ENCODE peak calls at places on chromosomes 2 and 18, in four cellular contexts. T, J, B and K are unnamed samples.

GRCh38 chr2:240170354-240170735 is 29.9 kb upstream of the OTOS start:
- DNase-seq in T (peak), J (no peak), B (no peak), K (no peak)

GRCh38 chr2:74959106-74959751 is 786 bp downstream of the POLE4 start:
- DNase-seq in T (no peak), J (no peak), B (no peak), K (no peak)

GRCh38 chr2:145108385-145108784 is 588.5 kb upstream of the ZEB2 start:
- DNase-seq in T (no peak), J (no peak), B (no peak), K (no peak)

GRCh38 chr18:58842978-58843661 is 21.6 kb upstream of the ZNF532 start:
- DNase-seq in T (no peak), J (no peak), B (no peak), K (no peak)

GRCh38 chr2:127407091-127407490 is 11.1 kb upstream of the PROC start:
- DNase-seq in T (no peak), J (no peak), B (no peak), K (no peak)

GRCh38 chr18:36158261-36158867 is 28.7 kb downstream of the ELP2 start:
- DNase-seq in T (no peak), J (no peak), B (no peak), K (no peak)

GRCh38 chr18:65235966-65236634 is 514.7 kb upstream of the CDH7 start:
- DNase-seq in T (no peak), J (no peak), B (no peak), K (no peak)

GRCh38 chr2:211033765-211034164 is 477.4 kb downstream of the CPS1 start:
- DNase-seq in T (no peak), J (no peak), B (no peak), K (no peak)

GRCh38 chr2:82330104-82330503 is 2025.6 kb upstream of the LRRTM1 start:
- DNase-seq in T (no peak), J (no peak), B (no peak), K (no peak)

GRCh38 chr2:181790716-181791649 is 100.5 kb upstream of the ITPRID2 start:
- DNase-seq in T (no peak), J (no peak), B (peak), K (no peak)

GRCh38 chr2:205776139-205776538 is 93.8 kb downstream of the NRP2 start:
- DNase-seq in T (peak), J (peak), B (no peak), K (peak)

GRCh38 chr2:223725494-223725893 is 111.9 kb downstream of the AP1S3 start:
- DNase-seq in T (peak), J (no peak), B (no peak), K (peak)

GRCh38 chr2:56741601-56742102 is 557.9 kb downstream of the CCDC85A start:
- DNase-seq in T (no peak), J (no peak), B (no peak), K (no peak)

GRCh38 chr2:64404743-64405142 is 49.2 kb upstream of the LGALSL start:
- DNase-seq in T (peak), J (no peak), B (no peak), K (no peak)

GRCh38 chr2:217903859-217904613 is 98.8 kb downstream of the TNS1 start:
- DNase-seq in T (no peak), J (no peak), B (no peak), K (no peak)

GRCh38 chr2:30141136-30141535 is 5.7 kb upstream of the YPEL5 start:
- DNase-seq in T (no peak), J (no peak), B (no peak), K (no peak)

GRCh38 chr2:127884436-127884835 is 1.3 kb downstream of the AMMECR1L start:
- DNase-seq in T (no peak), J (no peak), B (no peak), K (no peak)

GRCh38 chr2:160510617-160511016 is 17.0 kb upstream of the RBMS1 start:
- DNase-seq in T (no peak), J (no peak), B (no peak), K (no peak)

GRCh38 chr2:4354678-4355077 is 651.3 kb downstream of the DCDC2C start:
- DNase-seq in T (peak), J (peak), B (no peak), K (peak)

GRCh38 chr2:100422320-100422719 is 4.9 kb upstream of the CHST10 start:
- DNase-seq in T (peak), J (no peak), B (no peak), K (no peak)

GRCh38 chr2:163553601-163554000 is 182.2 kb downstream of the FIGN start:
- DNase-seq in T (no peak), J (no peak), B (no peak), K (no peak)

GRCh38 chr2:160582481-160583161 is 89.0 kb upstream of the RBMS1 start:
- DNase-seq in T (no peak), J (no peak), B (no peak), K (no peak)

GRCh38 chr2:134468093-134468640 is 214.3 kb downstream of the MGAT5 start:
- DNase-seq in T (no peak), J (no peak), B (no peak), K (no peak)

GRCh38 chr2:85995648-85996529 is 107.1 kb upstream of the ST3GAL5 start:
- DNase-seq in T (no peak), J (no peak), B (no peak), K (no peak)

GRCh38 chr2:96109931-96110511 is 6.3 kb downstream of the ADRA2B start:
- DNase-seq in T (no peak), J (no peak), B (no peak), K (no peak)

GRCh38 chr2:47069628-47070154 is 85.4 kb downstream of the STPG4 start:
- DNase-seq in T (no peak), J (no peak), B (no peak), K (no peak)

GRCh38 chr2:239245107-239245506 is 155.7 kb downstream of the HDAC4 start:
- DNase-seq in T (no peak), J (no peak), B (no peak), K (no peak)

GRCh38 chr2:9099341-9099751 is 95.9 kb upstream of the MBOAT2 start:
- DNase-seq in T (no peak), J (peak), B (peak), K (no peak)

GRCh38 chr2:230693411-230693810 is 19.2 kb upstream of the CAB39 start:
- DNase-seq in T (no peak), J (no peak), B (no peak), K (no peak)

GRCh38 chr2:179954026-179954425 is 53.1 kb downstream of the CWC22 start:
- DNase-seq in T (no peak), J (no peak), B (no peak), K (no peak)

GRCh38 chr2:213164263-213164662 is 12.9 kb upstream of the IKZF2 start:
- DNase-seq in T (no peak), J (no peak), B (no peak), K (no peak)

GRCh38 chr2:74002515-74003391 is 18.0 kb downstream of the TET3 start:
- DNase-seq in T (peak), J (peak), B (no peak), K (no peak)

GRCh38 chr2:201900362-201900761 is 94.0 kb downstream of the CDK15 start:
- DNase-seq in T (no peak), J (no peak), B (no peak), K (no peak)

GRCh38 chr18:11320981-11321380 is 171.6 kb upstream of the PIEZO2 start:
- DNase-seq in T (no peak), J (no peak), B (no peak), K (no peak)

GRCh38 chr2:65393743-65394422 is 38.5 kb downstream of the SPRED2 start:
- DNase-seq in T (no peak), J (no peak), B (no peak), K (no peak)

GRCh38 chr2:171432969-171433762 is 624 bp downstream of the METTL8 start:
- DNase-seq in T (peak), J (peak), B (no peak), K (peak)

GRCh38 chr2:68750592-68751396 is 16.2 kb downstream of the ARHGAP25 start:
- DNase-seq in T (no peak), J (no peak), B (no peak), K (no peak)
- TF ChIP-seq SPI1 in T (no peak), J (no peak), B (no peak), K (no peak)

GRCh38 chr18:3596324-3597158 is 146.6 kb downstream of the TGIF1 start:
- DNase-seq in T (peak), J (no peak), B (no peak), K (no peak)
- TF ChIP-seq SPI1 in T (no peak), J (no peak), B (no peak), K (no peak)

DNA sequence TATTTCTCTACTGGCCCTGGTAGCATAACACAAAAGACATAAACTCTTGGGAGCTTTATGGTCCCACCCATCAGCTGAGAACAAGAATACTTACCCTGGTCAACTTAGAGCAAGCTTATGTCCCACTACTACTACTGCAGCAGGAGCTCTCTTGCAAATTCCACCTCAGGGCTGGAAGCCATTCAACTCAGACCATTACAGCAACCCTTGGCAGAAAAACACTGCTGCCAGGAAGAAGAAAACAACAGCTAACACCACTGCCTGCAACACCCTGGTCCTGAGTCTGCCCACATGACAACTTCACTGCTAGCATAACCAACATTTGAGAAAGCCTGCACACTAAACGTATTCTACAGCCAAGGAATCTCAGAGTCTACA is 28.2 kb downstream of the SULT1C2 start:
- DNase-seq in T (no peak), J (no peak), B (no peak), K (no peak)
- TF ChIP-seq SPI1 in T (no peak), J (no peak), B (no peak), K (no peak)

GRCh38 chr18:47251289-47252120 is at the start of gene SKOR2:
- DNase-seq in T (no peak), J (no peak), B (no peak), K (no peak)
- TF ChIP-seq SPI1 in T (no peak), J (no peak), B (no peak), K (no peak)

DNA sequence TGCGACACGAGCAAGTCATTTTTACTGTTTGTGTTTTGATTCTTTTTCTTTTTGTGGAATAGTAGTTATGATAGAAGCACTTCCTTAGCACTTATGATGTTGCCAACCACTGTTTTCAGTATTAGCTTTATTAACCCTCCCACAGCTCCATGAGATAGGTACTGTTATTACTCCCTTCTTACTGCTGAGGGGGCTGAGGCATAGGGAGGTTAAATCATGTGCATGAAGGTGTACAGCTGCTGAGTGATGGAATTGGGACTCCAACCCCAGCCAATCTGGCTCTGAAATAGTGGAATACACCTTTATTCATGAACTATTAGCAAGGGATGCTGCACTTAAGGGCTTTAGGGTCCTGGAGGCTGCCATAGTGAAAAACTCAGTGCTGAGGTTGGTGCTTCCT is 19.2 kb downstream of the SMARCAL1 start:
- DNase-seq in T (no peak), J (no peak), B (no peak), K (no peak)
- TF ChIP-seq SPI1 in T (no peak), J (peak), B (no peak), K (no peak)

DNA sequence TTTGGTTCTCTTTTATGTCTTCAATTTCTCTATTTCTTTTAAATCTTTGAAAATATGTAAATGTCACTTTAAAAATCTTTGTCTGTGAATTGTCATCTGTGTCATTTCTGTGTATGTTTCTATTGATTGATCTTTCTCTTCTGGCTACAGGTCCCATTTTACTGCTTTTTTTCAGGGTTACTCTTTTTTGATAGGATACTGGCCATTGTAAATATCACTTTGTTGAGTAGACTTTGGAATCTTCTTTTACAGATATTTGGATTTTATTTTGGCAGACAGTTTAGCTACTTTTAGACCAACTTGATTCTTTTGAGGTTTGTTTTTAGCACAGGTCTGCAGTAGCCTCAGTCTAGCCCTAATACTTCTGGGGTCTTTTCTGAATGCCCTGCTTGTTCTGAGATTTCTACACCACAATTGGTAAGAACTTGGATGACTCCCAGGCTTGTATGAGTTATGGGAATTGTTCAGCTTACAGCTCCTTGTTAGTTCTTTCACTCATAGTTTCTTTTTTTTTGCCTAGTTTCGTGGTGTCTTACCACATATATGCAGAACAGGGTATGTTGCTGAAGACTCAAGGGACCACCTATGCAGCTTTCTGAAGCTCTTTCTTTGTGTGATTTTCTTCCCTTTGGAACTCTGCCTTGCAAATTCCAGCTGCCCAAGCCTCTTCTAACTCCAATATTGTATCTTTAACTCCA is 122.3 kb downstream of the QPCT start:
- DNase-seq in T (no peak), J (no peak), B (no peak), K (no peak)
- TF ChIP-seq SPI1 in T (no peak), J (no peak), B (no peak), K (no peak)